ENCODE peak calls at places on chromosomes 2 and 18, in nine cellular contexts. A, V, D, R, H, W, Q, F and O are unnamed samples.

GRCh38 chr2:219782999-219783398 is 155.6 kb downstream of the SLC4A3 start:
- DNase-seq in A (no peak), V (no peak), D (no peak), R (no peak), H (no peak), W (no peak), Q (no peak), F (no peak), O (no peak)

GRCh38 chr18:59799383-59800015 is 100.3 kb upstream of the PMAIP1 start:
- DNase-seq in A (no peak), V (no peak), D (no peak), R (no peak), H (peak; percentile 87), W (no peak), Q (peak; percentile 64), F (no peak), O (no peak)

GRCh38 chr2:237968048-237968862 is 1.4 kb downstream of the UBE2F start:
- DNase-seq in A (peak; percentile 76), V (no peak), D (no peak), R (peak; percentile 79), H (peak; percentile 85), W (no peak), Q (peak; percentile 90), F (peak; percentile 48), O (peak; percentile 93)

GRCh38 chr2:128354161-128354560 is 35.5 kb upstream of the HS6ST1 start:
- DNase-seq in A (no peak), V (no peak), D (no peak), R (no peak), H (no peak), W (no peak), Q (no peak), F (peak; percentile 54), O (no peak)

GRCh38 chr2:223549215-223549614 is 52.9 kb downstream of the SCG2 start:
- DNase-seq in A (no peak), V (no peak), D (peak; percentile 99), R (no peak), H (peak; percentile 86), W (peak; percentile 82), Q (peak; percentile 88), F (no peak), O (no peak)

GRCh38 chr2:98757904-98758421 is 27.0 kb upstream of the MGAT4A start:
- DNase-seq in A (peak; percentile 78), V (peak; percentile 64), D (peak; percentile 100), R (peak; percentile 69), H (peak; percentile 74), W (peak; percentile 78), Q (peak; percentile 9), F (peak; percentile 84), O (peak; percentile 97)

GRCh38 chr2:120394764-120395163 is 48.8 kb downstream of the INHBB start:
- DNase-seq in A (no peak), V (no peak), D (no peak), R (no peak), H (no peak), W (no peak), Q (no peak), F (peak; percentile 54), O (no peak)

GRCh38 chr2:237561221-237561620 is 5.2 kb upstream of the PRLH start:
- DNase-seq in A (no peak), V (no peak), D (no peak), R (no peak), H (no peak), W (no peak), Q (no peak), F (peak; percentile 49), O (no peak)

GRCh38 chr18:26215247-26215970 is 10.8 kb upstream of the TAF4B start:
- DNase-seq in A (peak; percentile 63), V (no peak), D (no peak), R (peak; percentile 62), H (no peak), W (no peak), Q (no peak), F (no peak), O (no peak)

GRCh38 chr18:32618501-32618985 is 147.9 kb upstream of the GAREM1 start:
- DNase-seq in A (no peak), V (no peak), D (no peak), R (no peak), H (no peak), W (no peak), Q (no peak), F (no peak), O (no peak)

GRCh38 chr2:223501604-223502003 is 100.6 kb downstream of the SCG2 start:
- DNase-seq in A (no peak), V (no peak), D (no peak), R (no peak), H (no peak), W (no peak), Q (no peak), F (no peak), O (no peak)

GRCh38 chr2:57890462-57890861 is 156.1 kb upstream of the VRK2 start:
- DNase-seq in A (no peak), V (no peak), D (peak; percentile 53), R (peak; percentile 11), H (peak; percentile 45), W (no peak), Q (peak; percentile 6), F (no peak), O (no peak)

GRCh38 chr18:25805323-25805722 is 285.1 kb downstream of the SS18 start:
- DNase-seq in A (no peak), V (no peak), D (peak; percentile 76), R (no peak), H (peak; percentile 99), W (no peak), Q (peak; percentile 68), F (no peak), O (no peak)

GRCh38 chr2:195612515-195613495 is 44.2 kb upstream of the SLC39A10 start:
- DNase-seq in A (no peak), V (no peak), D (peak; percentile 30), R (no peak), H (peak; percentile 25), W (peak; percentile 73), Q (peak; percentile 71), F (no peak), O (no peak)

GRCh38 chr2:2158176-2158826 is 172.8 kb downstream of the MYT1L start:
- DNase-seq in A (no peak), V (no peak), D (no peak), R (no peak), H (no peak), W (no peak), Q (no peak), F (no peak), O (no peak)

GRCh38 chr2:235908826-235909225 is 259.4 kb downstream of the GBX2 start:
- DNase-seq in A (no peak), V (no peak), D (no peak), R (peak; percentile 65), H (no peak), W (no peak), Q (no peak), F (no peak), O (no peak)

GRCh38 chr18:10442551-10442971 is 11.9 kb upstream of the APCDD1 start:
- DNase-seq in A (no peak), V (no peak), D (no peak), R (no peak), H (peak; percentile 9), W (no peak), Q (peak; percentile 50), F (no peak), O (no peak)

GRCh38 chr2:160068906-160069305 is 6.5 kb upstream of the PLA2R1 start:
- DNase-seq in A (no peak), V (no peak), D (no peak), R (no peak), H (no peak), W (no peak), Q (no peak), F (no peak), O (no peak)

GRCh38 chr2:28974252-28974651 is 6.8 kb upstream of the TOGARAM2 start:
- DNase-seq in A (no peak), V (no peak), D (no peak), R (no peak), H (no peak), W (no peak), Q (no peak), F (no peak), O (no peak)

GRCh38 chr2:47520825-47521665 is 118.1 kb downstream of the MSH2 start:
- DNase-seq in A (peak; percentile 90), V (peak; percentile 60), D (no peak), R (peak; percentile 83), H (peak; percentile 26), W (no peak), Q (peak; percentile 56), F (peak; percentile 79), O (peak; percentile 50)

GRCh38 chr18:5457467-5457957 is 86.3 kb downstream of the EPB41L3 start:
- DNase-seq in A (no peak), V (no peak), D (no peak), R (no peak), H (no peak), W (no peak), Q (no peak), F (no peak), O (no peak)

GRCh38 chr18:73045037-73045436 is 177.2 kb upstream of the NETO1 start:
- DNase-seq in A (no peak), V (no peak), D (no peak), R (no peak), H (no peak), W (no peak), Q (no peak), F (no peak), O (no peak)

GRCh38 chr2:119182046-119182445 is 23.5 kb upstream of the C1QL2 start:
- DNase-seq in A (no peak), V (no peak), D (no peak), R (no peak), H (no peak), W (no peak), Q (no peak), F (no peak), O (no peak)

GRCh38 chr2:17538844-17539554 is 1.5 kb upstream of the VSNL1 start:
- DNase-seq in A (peak; percentile 8), V (peak; percentile 84), D (no peak), R (peak; percentile 48), H (peak; percentile 42), W (peak; percentile 15), Q (peak; percentile 52), F (peak; percentile 83), O (no peak)

GRCh38 chr18:39215920-39216319 is 1650.3 kb upstream of the CELF4 start:
- DNase-seq in A (no peak), V (no peak), D (no peak), R (no peak), H (no peak), W (peak; percentile 9), Q (no peak), F (no peak), O (no peak)

GRCh38 chr2:196917802-196918201 is 8.7 kb downstream of the PGAP1 start:
- DNase-seq in A (no peak), V (no peak), D (no peak), R (no peak), H (no peak), W (no peak), Q (no peak), F (no peak), O (no peak)

GRCh38 chr2:213451542-213452256 is 167.4 kb downstream of the SPAG16 start:
- DNase-seq in A (no peak), V (no peak), D (no peak), R (no peak), H (no peak), W (peak; percentile 49), Q (no peak), F (no peak), O (no peak)

GRCh38 chr2:200744252-200744651 is 67.5 kb upstream of the BZW1 start:
- DNase-seq in A (no peak), V (no peak), D (no peak), R (no peak), H (no peak), W (no peak), Q (no peak), F (no peak), O (no peak)

GRCh38 chr2:202508686-202509085 is 126.1 kb upstream of the FAM117B start:
- DNase-seq in A (no peak), V (no peak), D (peak; percentile 13), R (no peak), H (no peak), W (no peak), Q (no peak), F (no peak), O (no peak)

GRCh38 chr2:10619643-10620042 is 70.1 kb downstream of the NOL10 start:
- DNase-seq in A (no peak), V (no peak), D (no peak), R (no peak), H (no peak), W (no peak), Q (peak; percentile 49), F (no peak), O (no peak)

GRCh38 chr18:48896875-48897511 is 53.8 kb downstream of the SMAD7 start:
- DNase-seq in A (peak; percentile 71), V (peak; percentile 74), D (no peak), R (peak; percentile 73), H (no peak), W (peak; percentile 65), Q (peak; percentile 74), F (no peak), O (peak; percentile 95)